ENCODE peak calls at places on chromosomes 2 and 18, in five cellular contexts. U is CD4-positive, alpha-beta memory T cell; A is RWPE1; M is lower lobe of right lung; Y is SJSA1. N is an unnamed sample.

GRCh38 chr2:101185085-101185484 is 33.9 kb upstream of the TBC1D8 start:
- DNase-seq in Y (no peak), M (no peak), U (no peak), A (peak; percentile 67), N (no peak)

GRCh38 chr2:134367216-134367615 is 113.3 kb downstream of the MGAT5 start:
- DNase-seq in A (no peak), Y (no peak), M (no peak), U (no peak), N (no peak)

GRCh38 chr18:69564602-69565001 is 163.9 kb downstream of the DOK6 start:
- DNase-seq in A (no peak), M (no peak), Y (no peak), U (no peak), N (no peak)

GRCh38 chr2:134900151-134900550 is 18.5 kb upstream of the CCNT2 start:
- DNase-seq in A (no peak), Y (no peak), U (no peak), M (no peak), N (no peak)

GRCh38 chr2:238974510-238975166 is 126.8 kb downstream of the TWIST2 start:
- DNase-seq in U (no peak), M (no peak), Y (peak; percentile 93), A (peak; percentile 78), N (peak; percentile 76)

GRCh38 chr2:237754182-237754581 is 44.4 kb upstream of the RBM44 start:
- DNase-seq in Y (no peak), A (no peak), M (no peak), U (no peak), N (no peak)

GRCh38 chr2:119495948-119496347 is 28.3 kb downstream of the SCTR start:
- DNase-seq in U (no peak), M (no peak), Y (no peak), A (no peak), N (no peak)

GRCh38 chr2:185811580-185811979 is 73.0 kb downstream of the FSIP2 start:
- DNase-seq in M (no peak), U (no peak), A (no peak), Y (no peak), N (no peak)

GRCh38 chr2:117335967-117336366 is 478.5 kb upstream of the DDX18 start:
- DNase-seq in Y (no peak), U (no peak), M (no peak), A (no peak), N (no peak)

GRCh38 chr18:62717059-62717849 is 1.9 kb downstream of the PHLPP1 start:
- DNase-seq in Y (peak; percentile 49), A (peak; percentile 53), U (peak; percentile 47), M (no peak), N (no peak)

GRCh38 chr2:128323501-128323931 is 4.8 kb upstream of the HS6ST1 start:
- DNase-seq in M (no peak), U (no peak), A (no peak), Y (no peak), N (no peak)

GRCh38 chr2:203451011-203451410 is 84.1 kb downstream of the RAPH1 start:
- DNase-seq in U (no peak), Y (no peak), A (no peak), M (no peak), N (no peak)

GRCh38 chr18:70377317-70377799 is 88.5 kb downstream of the SOCS6 start:
- DNase-seq in U (no peak), Y (no peak), M (no peak), A (no peak), N (no peak)

DNA sequence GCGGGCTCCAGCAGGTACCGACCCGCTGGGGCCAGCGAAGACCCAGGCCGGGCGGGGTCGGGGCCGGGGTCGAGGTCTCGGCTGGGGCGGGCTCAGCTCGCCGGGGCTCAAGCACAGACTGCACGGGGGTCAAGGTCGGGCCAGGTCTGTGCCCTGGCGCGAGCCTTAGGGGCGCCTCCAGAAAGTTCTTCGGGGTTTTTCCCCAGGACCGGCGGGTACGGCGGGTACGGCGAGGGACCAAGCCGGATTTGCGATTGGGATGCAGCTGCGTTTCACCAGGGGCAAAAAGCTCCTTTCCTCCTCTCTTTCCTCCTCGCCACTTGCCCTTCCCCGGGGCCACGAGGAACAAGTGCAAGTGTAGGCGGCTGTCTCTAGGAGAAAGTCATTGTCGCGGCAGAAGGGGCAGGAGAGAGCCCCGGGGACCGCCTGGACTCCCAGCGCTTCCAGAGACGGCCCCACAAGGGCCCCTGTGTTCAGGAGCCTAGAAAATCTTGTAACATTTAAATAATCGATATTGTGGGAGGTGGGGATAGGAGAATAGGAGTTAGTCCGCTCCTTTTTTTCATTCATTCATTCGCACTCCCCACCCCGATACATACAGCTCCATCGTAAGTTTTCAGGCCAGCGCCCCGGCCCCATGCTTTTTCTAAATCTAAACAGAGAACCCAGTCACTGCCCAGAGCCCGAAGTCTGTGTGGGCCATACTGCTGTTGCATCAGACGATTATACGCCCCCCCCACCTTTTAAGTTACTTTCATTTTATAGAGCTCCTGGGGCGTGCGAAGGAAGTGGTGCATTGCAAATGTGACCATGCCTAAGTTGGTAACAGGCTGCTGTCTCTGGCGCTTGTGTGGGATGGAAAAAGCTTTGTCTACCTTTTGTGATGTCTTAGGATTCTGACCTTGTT is 679 bp downstream of the PMAIP1 start:
- DNase-seq in A (peak; percentile 43), M (peak; percentile 55), Y (peak; percentile 79), U (peak; percentile 75), N (no peak)
- H3K27ac ChIP-seq in A (peak overlapping the region; percentile 98), M (peak overlapping the region; percentile 83), Y (peak overlapping the region; percentile 95), U (peak overlapping the region; percentile 95), N (peak overlapping the region; percentile 91)

DNA sequence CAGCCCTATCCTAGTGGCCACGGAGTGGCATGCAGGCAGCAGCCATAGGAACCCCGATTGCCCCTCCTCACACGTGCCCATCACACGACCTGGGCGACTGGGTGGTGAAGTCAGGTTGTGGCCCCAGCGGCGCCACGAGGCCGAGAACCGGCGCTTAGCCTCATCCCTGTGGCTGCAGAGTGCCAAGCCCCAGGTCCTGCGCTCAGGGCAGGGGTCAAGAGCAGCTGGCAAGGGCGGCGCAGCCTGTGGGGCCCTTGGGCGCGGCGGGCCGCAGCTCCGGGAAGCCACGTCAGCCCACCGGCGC is 73.3 kb downstream of the RPIA start:
- DNase-seq in Y (no peak), U (no peak), M (no peak), A (no peak), N (no peak)
- H3K27ac ChIP-seq in Y (no peak overlapping the region), U (no peak overlapping the region), M (no peak overlapping the region), A (no peak overlapping the region), N (no peak overlapping the region)

GRCh38 chr2:8525236-8525581 is 156.6 kb upstream of the ID2 start:
- DNase-seq in U (no peak), Y (no peak), M (no peak), A (no peak), N (no peak)
- H3K27ac ChIP-seq in U (no peak overlapping the region), Y (no peak overlapping the region), M (peak overlapping the region; percentile 56), A (no peak overlapping the region), N (no peak overlapping the region)

GRCh38 chr18:13369353-13369752 is 150.8 kb downstream of the LDLRAD4 start:
- DNase-seq in Y (no peak), U (no peak), M (no peak), A (no peak), N (no peak)
- H3K27ac ChIP-seq in Y (no peak overlapping the region), U (no peak overlapping the region), M (no peak overlapping the region), A (no peak overlapping the region), N (no peak overlapping the region)

GRCh38 chr2:95297088-95297487 is at the start of gene KCNIP3:
- DNase-seq in U (no peak), A (no peak), Y (no peak), M (no peak), N (no peak)
- H3K27ac ChIP-seq in U (no peak within 1 kb of the TSS), A (peak within 1 kb of the TSS; percentile 19), Y (no peak within 1 kb of the TSS), M (no peak within 1 kb of the TSS), N (no peak within 1 kb of the TSS)

GRCh38 chr18:80245781-80246655 is 1.3 kb downstream of the PARD6G start:
- DNase-seq in U (no peak), A (peak; percentile 82), Y (no peak), M (no peak), N (no peak)

GRCh38 chr18:80244956-80245730 is 2.2 kb downstream of the PARD6G start:
- DNase-seq in U (no peak), A (no peak), Y (no peak), M (no peak), N (no peak)

GRCh38 chr18:80246656-80247402 is 485 bp downstream of the PARD6G start:
- DNase-seq in M (no peak), U (no peak), A (peak; percentile 83), Y (peak; percentile 38), N (no peak)

GRCh38 chr18:80249217-80250093 is 2.1 kb upstream of the PARD6G start:
- DNase-seq in M (no peak), A (peak; percentile 41), Y (peak; percentile 28), U (no peak), N (no peak)

GRCh38 chr18:80247403-80247916 is at the start of gene PARD6G:
- DNase-seq in M (peak; percentile 84), U (peak; percentile 21), Y (peak; percentile 29), A (peak; percentile 84), N (peak; percentile 20)
- H3K27ac ChIP-seq in M (no peak within 1 kb of the TSS), U (no peak within 1 kb of the TSS), Y (no peak within 1 kb of the TSS), A (peak within 1 kb of the TSS; percentile 92), N (no peak within 1 kb of the TSS)

GRCh38 chr18:57427429-57428181 is 7.6 kb upstream of the ONECUT2 start:
- DNase-seq in U (no peak), Y (no peak), M (no peak), A (no peak), N (no peak)

GRCh38 chr18:57422313-57422872 is 12.8 kb upstream of the ONECUT2 start:
- DNase-seq in A (no peak), M (no peak), Y (no peak), U (no peak), N (no peak)

GRCh38 chr18:57423821-57424220 is 11.4 kb upstream of the ONECUT2 start:
- DNase-seq in U (no peak), M (no peak), Y (no peak), A (no peak), N (no peak)

GRCh38 chr18:57426187-57426586 is 9.0 kb upstream of the ONECUT2 start:
- DNase-seq in A (no peak), M (no peak), Y (no peak), U (no peak), N (no peak)

GRCh38 chr18:57425096-57425495 is 10.1 kb upstream of the ONECUT2 start:
- DNase-seq in A (no peak), U (no peak), M (no peak), Y (no peak), N (no peak)
- H3K27ac ChIP-seq in A (no peak overlapping the region), U (no peak overlapping the region), M (no peak overlapping the region), Y (no peak overlapping the region), N (no peak overlapping the region)

DNA sequence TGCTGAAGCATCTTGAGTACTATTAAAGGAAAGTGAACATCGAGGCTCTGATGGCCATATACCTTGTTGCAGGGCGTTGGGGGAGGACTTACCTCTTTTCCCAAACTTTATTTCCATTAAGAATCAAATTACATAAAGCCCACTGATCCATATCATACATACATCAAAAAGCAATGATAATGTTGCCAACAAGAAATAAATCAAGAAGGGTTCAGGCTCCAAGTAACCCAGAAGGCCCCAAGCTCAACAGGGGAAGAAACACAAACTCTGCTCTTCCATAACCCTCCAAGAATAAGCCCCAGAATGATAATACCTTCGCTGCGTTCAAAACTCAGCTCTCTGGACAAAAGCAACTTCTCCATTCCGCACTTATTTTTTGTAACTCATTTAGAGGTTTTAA is 32.3 kb downstream of the C1D start:
- DNase-seq in A (no peak), M (no peak), U (no peak), Y (no peak), N (no peak)
- H3K27ac ChIP-seq in A (no peak overlapping the region), M (no peak overlapping the region), U (no peak overlapping the region), Y (no peak overlapping the region), N (no peak overlapping the region)

GRCh38 chr18:79733135-79733609 is 53.6 kb downstream of the CTDP1 start:
- DNase-seq in U (no peak), A (no peak), M (peak; percentile 34), Y (no peak), N (no peak)
- H3K27ac ChIP-seq in U (no peak overlapping the region), A (no peak overlapping the region), M (no peak overlapping the region), Y (no peak overlapping the region), N (no peak overlapping the region)

N was measured in AG04450.